ENCODE peak calls at places on chromosomes 7 and 10, in four cellular contexts. W is K562, G is HepG2, J is H1. M is an unnamed sample.

GRCh38 chr10:51204076-51204475 is 129.8 kb downstream of the PRKG1 start:
- DNase-seq in J (no peak), W (no peak), G (no peak), M (no peak)

GRCh38 chr7:5352440-5353010 is 69.8 kb downstream of the SLC29A4 start:
- DNase-seq in W (no peak), J (no peak), G (no peak), M (no peak)

GRCh38 chr7:109868215-109868614 is 1222.7 kb upstream of the LRRN3 start:
- DNase-seq in J (no peak), G (no peak), W (no peak), M (no peak)

GRCh38 chr7:159105845-159106614 is 38.6 kb downstream of the VIPR2 start:
- DNase-seq in J (no peak), G (no peak), W (no peak), M (no peak)

GRCh38 chr7:132580717-132581285 is 4.5 kb upstream of the PLXNA4 start:
- DNase-seq in W (peak; percentile 88), G (peak; percentile 68), J (no peak), M (peak; percentile 84)

GRCh38 chr7:101179117-101179779 is 845 bp downstream of the NAT16 start:
- DNase-seq in W (peak; percentile 34), J (no peak), G (no peak), M (peak; percentile 81)

GRCh38 chr7:80392229-80393169 is 119.4 kb downstream of the GNAT3 start:
- DNase-seq in J (no peak), G (peak; percentile 17), W (no peak), M (peak; percentile 20)

GRCh38 chr10:130010653-130011052 is 46.6 kb upstream of the EBF3 start:
- DNase-seq in G (no peak), J (no peak), W (no peak), M (no peak)

GRCh38 chr7:47534322-47535032 is 47.4 kb downstream of the TNS3 start:
- DNase-seq in J (no peak), G (no peak), W (peak; percentile 2), M (peak; percentile 51)

GRCh38 chr7:111126987-111127386 is 36.1 kb downstream of the LRRN3 start:
- DNase-seq in G (no peak), W (peak; percentile 33), J (no peak), M (no peak)

GRCh38 chr7:106289848-106290247 is 5.1 kb upstream of the NAMPT start:
- DNase-seq in J (no peak), W (no peak), G (no peak), M (no peak)

DNA sequence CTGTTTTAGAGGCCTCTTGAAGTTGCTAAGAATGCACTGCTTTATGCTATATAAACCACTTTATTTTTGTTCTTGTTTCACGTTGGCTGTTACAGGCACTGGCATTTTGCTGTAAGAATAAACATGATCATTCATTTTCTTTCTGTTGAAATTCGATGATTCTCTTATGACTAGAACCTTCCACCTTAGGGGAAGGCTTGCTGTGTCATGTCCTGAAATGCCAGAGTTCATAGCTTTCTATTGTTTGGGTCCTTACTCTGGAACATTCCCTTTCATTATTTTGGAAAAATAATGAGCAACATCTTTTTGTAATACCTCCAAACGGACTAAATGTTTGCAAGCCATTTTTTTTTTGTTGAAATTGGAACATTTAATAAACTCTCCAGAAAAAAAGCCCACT is 495.1 kb upstream of the POT1 start:
- DNase-seq in G (no peak), W (no peak), J (no peak), M (no peak)
- TF ChIP-seq JUND in G (no peak), W (no peak), J (no peak), M (no peak)

GRCh38 chr7:2094454-2095039 is 138.2 kb downstream of the MAD1L1 start:
- DNase-seq in J (no peak), G (no peak), W (no peak), M (no peak)
- TF ChIP-seq JUND in J (no peak), G (no peak), W (no peak), M (no peak)

GRCh38 chr10:98469532-98469931 is 22.8 kb upstream of the HPS1 start:
- DNase-seq in J (no peak), W (no peak), G (no peak), M (no peak)
- TF ChIP-seq JUND in J (no peak), W (no peak), G (no peak), M (no peak)

DNA sequence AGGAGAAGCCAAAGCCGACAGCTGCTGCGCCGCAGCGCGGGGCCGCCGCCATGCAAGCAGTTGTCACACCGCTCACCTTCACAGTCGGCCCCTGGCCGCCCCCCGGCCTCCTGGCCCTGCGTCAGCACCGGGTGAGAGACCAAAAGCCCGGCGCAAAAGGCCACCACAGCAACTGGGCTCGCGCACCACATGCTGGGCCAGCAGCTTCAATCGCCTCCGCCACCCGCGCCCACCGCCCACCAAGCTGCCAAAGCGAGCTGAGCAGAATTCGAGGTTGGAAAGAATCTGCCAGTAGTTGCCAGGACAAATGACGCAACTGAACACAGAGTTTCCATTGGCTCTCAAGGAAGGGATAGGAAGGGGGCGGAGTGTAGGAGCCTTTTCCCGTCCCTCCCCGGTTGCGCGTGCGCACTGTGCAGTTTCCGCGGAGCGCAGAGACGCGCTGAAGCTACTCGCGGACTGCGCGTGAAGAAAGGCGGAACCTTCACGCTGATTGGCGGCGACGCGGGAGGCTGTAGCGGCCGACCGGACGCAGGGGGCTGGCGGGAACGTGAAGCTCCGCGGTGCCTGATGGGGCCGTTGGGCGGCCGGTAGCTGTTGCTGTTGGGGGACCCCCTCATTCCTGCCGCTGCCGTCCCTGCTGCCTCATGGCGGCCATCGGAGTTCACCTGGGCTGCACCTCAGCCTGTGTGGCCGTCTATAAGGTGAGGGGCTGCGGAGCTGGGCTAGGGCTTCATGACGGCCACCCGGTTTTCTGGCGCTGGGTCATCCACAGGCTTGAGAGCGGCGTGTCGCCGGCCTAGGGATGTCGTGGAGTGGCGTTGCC is at the start of the genes CDNF, HSPA14 and MSANTD7:
- DNase-seq in G (peak; percentile 98), W (peak; percentile 99), J (peak; percentile 98), M (peak; percentile 97)
- TF ChIP-seq JUND in G (no peak), W (peak; percentile 33), J (peak; percentile 57), M (no peak)